ENCODE peak calls at places on chromosomes 1 and 21, in eight cellular contexts. W, L, H, D, Q, E, U and R are unnamed samples.

GRCh38 chr21:16794944-16795343 is 717.9 kb upstream of the CXADR start:
- DNase-seq in H (peak), Q (peak), D (no peak), U (peak), L (no peak), W (no peak), E (no peak), R (peak)

GRCh38 chr1:6094246-6094645 is 48.6 kb downstream of the KCNAB2 start:
- DNase-seq in U (no peak), L (no peak), D (no peak), H (no peak), E (no peak), W (no peak), Q (no peak), R (no peak)

GRCh38 chr1:17201201-17202021 is 3.5 kb upstream of the PADI1 start:
- DNase-seq in W (no peak), U (peak), D (peak), L (peak), E (no peak), Q (no peak), H (no peak), R (no peak)

GRCh38 chr21:44568667-44569556 is 4.6 kb upstream of the KRTAP10-4 start:
- DNase-seq in Q (peak), E (no peak), W (no peak), H (no peak), U (no peak), D (no peak), L (no peak), R (no peak)

GRCh38 chr1:243927401-243927800 is 77.4 kb upstream of the AKT3 start:
- DNase-seq in Q (no peak), L (no peak), E (no peak), W (no peak), H (no peak), U (no peak), D (no peak), R (no peak)

GRCh38 chr1:207033302-207033701 is 746 bp upstream of the C1orf116 start:
- DNase-seq in E (no peak), U (no peak), L (no peak), W (no peak), H (no peak), D (no peak), Q (no peak), R (no peak)

GRCh38 chr1:112011231-112011630 is 21.8 kb upstream of the KCND3 start:
- DNase-seq in W (no peak), E (no peak), L (no peak), H (peak), U (peak), D (no peak), Q (peak), R (no peak)

GRCh38 chr1:39631361-39632331 is 7.8 kb downstream of the HEYL start:
- DNase-seq in U (no peak), Q (no peak), E (no peak), D (no peak), H (no peak), W (no peak), L (no peak), R (no peak)

GRCh38 chr1:33382651-33383415 is 48.1 kb downstream of the PHC2 start:
- DNase-seq in L (no peak), Q (no peak), H (peak), E (no peak), W (no peak), D (no peak), U (no peak), R (no peak)